ENCODE peak calls at places on chromosome 9, in four cellular contexts. K is body of pancreas, G is caudate nucleus, M is tibial nerve. E is an unnamed sample.

GRCh38 chr9:128792134-128792533 is 5.1 kb downstream of the TBC1D13 start:
- DNase-seq in K (no peak), G (no peak), M (no peak), E (no peak)

GRCh38 chr9:132125361-132125760 is 36.5 kb upstream of the NTNG2 start:
- DNase-seq in K (no peak), G (no peak), M (no peak), E (no peak)

GRCh38 chr9:131275332-131276106 is 791 bp downstream of the FAM78A start:
- DNase-seq in K (no peak), G (no peak), M (no peak), E (no peak)

GRCh38 chr9:75683591-75683990 is 206.9 kb upstream of the PCSK5 start:
- DNase-seq in K (no peak), G (no peak), M (no peak), E (no peak)

GRCh38 chr9:127976498-127976897 is 4.3 kb downstream of the EEIG1 start:
- DNase-seq in K (peak; percentile 93), G (no peak), M (no peak), E (no peak)

GRCh38 chr9:29078063-29078660 is 1504.9 kb upstream of the C9orf72 start:
- DNase-seq in K (no peak), G (no peak), M (no peak), E (peak; percentile 25)

GRCh38 chr9:119003882-119004617 is 365.2 kb downstream of the BRINP1 start:
- DNase-seq in K (no peak), G (no peak), M (no peak), E (no peak)

GRCh38 chr9:107105784-107106183 is 177.3 kb upstream of the RAD23B start:
- DNase-seq in K (no peak), G (no peak), M (no peak), E (no peak)

GRCh38 chr9:94228616-94229015 is 30.5 kb upstream of the ZNF169 start:
- DNase-seq in K (no peak), G (no peak), M (no peak), E (no peak)

GRCh38 chr9:137733429-137733828 is 114.6 kb downstream of the EHMT1 start:
- DNase-seq in K (no peak), G (no peak), M (no peak), E (no peak)

GRCh38 chr9:106797299-106797698 is 65.7 kb upstream of the ZNF462 start:
- DNase-seq in K (no peak), G (no peak), M (no peak), E (no peak)

DNA sequence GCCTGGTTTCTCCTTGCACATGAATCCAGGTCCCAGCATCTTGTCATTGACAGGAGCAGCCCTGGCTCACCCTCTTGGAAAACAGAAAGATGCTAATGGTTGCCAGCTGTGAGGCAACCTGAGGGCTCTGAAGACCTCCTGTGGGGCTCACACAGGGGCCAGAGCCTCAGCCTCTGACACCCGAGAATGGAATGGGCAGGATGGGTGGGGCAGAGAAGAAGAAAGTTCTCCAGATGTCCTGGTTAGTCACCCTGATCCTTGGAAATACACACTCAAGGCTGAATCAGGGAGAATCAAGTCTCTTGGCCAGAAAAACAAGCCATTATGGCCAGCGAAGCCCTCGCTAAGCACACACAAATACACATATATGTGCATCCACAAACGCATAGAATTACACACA is 32.3 kb upstream of the SPATA31E1 start:
- DNase-seq in K (no peak), G (no peak), M (no peak), E (peak; percentile 22)
- H3K27ac ChIP-seq in K (no peak overlapping the region), G (no peak overlapping the region), M (no peak overlapping the region), E (no peak overlapping the region)

DNA sequence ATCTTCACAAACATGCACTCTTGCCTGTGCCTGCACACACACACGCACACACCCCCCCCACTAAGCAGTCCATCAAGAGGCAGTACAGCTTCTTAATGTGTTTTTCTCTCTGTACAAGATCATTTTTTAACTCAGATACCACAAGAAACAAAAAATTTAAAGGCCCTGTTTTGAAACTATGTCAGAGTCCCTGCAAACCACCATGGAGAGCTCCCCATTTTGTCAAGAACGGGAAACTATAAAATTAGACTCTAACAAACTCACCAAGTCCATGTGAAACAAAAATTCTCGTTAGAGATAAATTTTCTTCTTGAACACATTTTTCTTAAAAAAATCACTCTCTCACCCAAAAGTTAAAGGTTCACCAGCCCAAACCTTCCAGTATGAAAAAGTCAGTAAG is 86.3 kb downstream of the ELAVL2 start:
- DNase-seq in K (no peak), G (no peak), M (no peak), E (no peak)
- H3K27ac ChIP-seq in K (no peak overlapping the region), G (no peak overlapping the region), M (no peak overlapping the region), E (no peak overlapping the region)

GRCh38 chr9:135363556-135363955 is 116.0 kb upstream of the PPP1R26 start:
- DNase-seq in K (no peak), G (no peak), M (no peak), E (no peak)
- H3K27ac ChIP-seq in K (no peak overlapping the region), G (no peak overlapping the region), M (no peak overlapping the region), E (no peak overlapping the region)

DNA sequence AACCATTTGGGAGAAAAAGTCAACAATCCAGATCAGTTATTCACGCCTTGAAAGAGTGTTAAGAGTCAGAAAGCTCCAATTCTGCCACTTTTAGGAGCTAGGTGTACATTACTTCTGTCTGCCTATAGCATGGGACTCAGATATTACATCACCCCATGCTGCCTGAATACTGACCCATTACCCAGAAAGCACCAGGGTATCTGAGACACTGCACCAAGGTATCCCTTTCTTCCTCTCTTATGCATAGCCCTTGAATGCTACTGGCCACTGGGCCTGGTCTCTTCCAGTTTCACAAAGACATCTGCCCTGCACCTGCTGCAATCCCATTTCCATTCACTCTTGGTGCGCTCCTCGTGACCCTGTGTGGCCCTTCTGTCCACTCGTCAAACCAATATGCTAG is 2.6 kb downstream of the STRBP start:
- DNase-seq in K (no peak), G (no peak), M (no peak), E (no peak)
- H3K27ac ChIP-seq in K (no peak overlapping the region), G (no peak overlapping the region), M (no peak overlapping the region), E (no peak overlapping the region)

GRCh38 chr9:4792054-4792571 is 631 bp upstream of the RCL1 start:
- DNase-seq in K (no peak), G (no peak), M (no peak), E (peak; percentile 4)
- H3K27ac ChIP-seq in K (peak overlapping the region; percentile 89), G (peak overlapping the region; percentile 61), M (no peak overlapping the region), E (no peak overlapping the region)

DNA sequence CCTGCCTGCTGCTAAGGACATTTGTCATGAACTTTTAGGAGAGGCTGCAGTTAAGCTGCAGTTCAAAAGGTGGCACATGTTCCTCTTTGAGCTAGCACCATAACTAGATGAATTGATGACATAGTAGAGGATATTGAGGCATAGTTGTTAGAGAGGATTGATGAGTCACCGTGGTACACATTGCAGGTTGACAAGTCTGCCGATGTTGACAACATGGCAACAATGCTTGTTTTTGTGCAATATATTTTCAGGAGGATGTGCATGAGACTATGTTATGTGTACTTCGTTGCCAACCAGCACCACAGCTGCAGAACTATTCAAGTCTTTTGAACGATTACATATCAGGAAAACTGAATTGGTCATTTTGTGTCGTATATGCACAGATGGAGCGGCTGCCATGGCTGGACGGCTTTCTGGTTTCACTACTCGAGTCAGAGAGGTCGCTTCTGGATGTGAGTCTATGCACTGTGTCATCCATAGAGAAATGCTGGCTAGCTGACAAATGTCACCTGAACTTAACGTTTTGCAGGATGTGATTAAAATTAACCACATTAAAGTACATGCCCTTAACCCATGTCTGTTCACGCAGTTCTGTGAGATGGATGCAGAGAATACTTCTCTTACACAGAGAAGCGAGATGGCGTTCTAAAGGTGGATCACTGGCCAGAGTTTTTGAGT is 24.2 kb downstream of the ANP32B start:
- DNase-seq in K (no peak), G (no peak), M (no peak), E (no peak)
- H3K27ac ChIP-seq in K (no peak overlapping the region), G (no peak overlapping the region), M (no peak overlapping the region), E (no peak overlapping the region)

GRCh38 chr9:126421567-126422428 is 95.2 kb downstream of the MVB12B start:
- DNase-seq in K (peak; percentile 28), G (no peak), M (no peak), E (no peak)
- H3K27ac ChIP-seq in K (peak overlapping the region; percentile 62), G (peak overlapping the region; percentile 88), M (no peak overlapping the region), E (no peak overlapping the region)

DNA sequence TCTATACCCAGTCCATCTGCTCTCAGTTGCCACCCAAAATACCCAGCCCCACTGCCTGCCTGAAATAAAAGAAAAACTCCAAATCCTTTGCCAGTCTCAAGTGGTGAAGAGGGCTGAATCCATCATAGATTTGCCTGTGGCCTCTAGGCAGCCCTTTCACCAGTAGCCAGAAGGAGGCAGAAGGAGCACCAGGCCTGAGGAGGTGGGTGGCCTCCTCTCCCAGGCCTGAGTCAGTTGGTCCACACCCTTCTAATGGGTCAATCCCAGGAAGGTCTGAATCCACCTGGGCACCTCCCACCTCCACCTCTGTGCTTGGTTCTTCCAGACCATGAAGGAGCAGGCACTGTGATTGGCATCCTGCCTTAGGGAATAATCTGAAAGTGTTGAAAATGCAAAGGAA is 97.0 kb downstream of the DAPK1 start:
- DNase-seq in K (no peak), G (no peak), M (no peak), E (no peak)
- H3K27ac ChIP-seq in K (no peak overlapping the region), G (no peak overlapping the region), M (no peak overlapping the region), E (no peak overlapping the region)

GRCh38 chr9:136485049-136485647 is 2.3 kb upstream of the SEC16A start:
- DNase-seq in K (peak; percentile 87), G (peak; percentile 53), M (peak; percentile 74), E (peak; percentile 84)
- H3K27ac ChIP-seq in K (peak overlapping the region; percentile 100), G (no peak overlapping the region), M (no peak overlapping the region), E (no peak overlapping the region)

DNA sequence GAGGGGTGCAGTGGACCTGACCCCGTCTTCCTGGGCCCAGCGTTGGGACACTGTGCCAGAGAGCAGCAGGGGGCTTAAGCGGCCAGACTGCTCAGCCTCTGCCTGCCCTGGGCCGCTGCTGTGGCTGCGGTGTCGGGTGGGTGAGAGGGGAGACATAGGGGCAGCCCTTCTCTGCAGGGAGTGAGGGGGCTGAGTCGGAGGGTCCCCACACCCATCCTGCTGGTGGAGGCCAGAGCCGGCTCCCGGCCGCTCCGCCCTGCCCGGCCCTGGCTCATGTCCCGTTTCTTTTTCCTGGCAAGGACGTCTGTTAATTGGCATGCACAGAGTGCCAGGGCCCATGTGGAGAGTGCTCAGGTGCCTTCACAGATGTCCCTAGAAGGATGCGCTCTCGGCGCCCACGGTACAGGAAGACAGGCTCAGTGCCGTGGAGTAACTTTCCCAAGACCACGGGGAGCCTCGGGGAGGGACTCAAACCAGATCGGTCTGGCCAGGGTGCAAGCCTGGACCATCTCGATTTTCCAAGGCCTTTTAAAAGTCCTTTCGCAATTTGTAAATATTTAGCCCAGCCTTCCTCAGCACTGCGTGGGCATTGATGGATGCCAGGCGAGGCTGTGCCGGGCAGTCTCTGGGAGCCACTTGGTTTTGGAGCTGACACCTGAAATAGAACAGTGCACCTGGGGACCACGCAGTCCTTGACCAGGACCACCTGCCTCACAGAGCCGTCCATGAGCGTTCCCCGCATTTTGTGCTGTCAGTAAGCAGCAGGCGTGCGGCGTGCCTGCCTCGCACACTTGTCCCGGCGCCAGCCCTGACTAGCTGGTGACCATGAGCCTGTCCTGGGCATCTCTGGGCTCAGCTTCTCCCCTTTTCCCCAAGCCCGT is 60.9 kb downstream of the RXRA start:
- DNase-seq in K (peak; percentile 68), G (no peak), M (no peak), E (no peak)
- H3K27ac ChIP-seq in K (peak overlapping the region; percentile 70), G (no peak overlapping the region), M (peak overlapping the region; percentile 47), E (no peak overlapping the region)